ENCODE peak calls at places on chromosomes 4 and X, in five cellular contexts. One of them, this sample, is unnamed.
A peak's percentile ranks its signal among the peaks of the same experiment; 100 is the strongest.

GRCh38 chrX:131827935-131828334 is 195.2 kb upstream of the STK26 start:
- DNase-seq in K562: peak; percentile 75
- DNase-seq in brain microvascular endothelial cell: peak; percentile 23
- DNase-seq in effector memory CD8-positive, alpha-beta T cell: no peak
- DNase-seq in skeletal muscle cell: no peak
- DNase-seq in this sample: peak; percentile 13

GRCh38 chrX:87664381-87664780 is 146.8 kb downstream of the KLHL4 start:
- DNase-seq in skeletal muscle cell: no peak
- DNase-seq in effector memory CD8-positive, alpha-beta T cell: no peak
- DNase-seq in brain microvascular endothelial cell: no peak
- DNase-seq in K562: peak; percentile 27
- DNase-seq in this sample: no peak

GRCh38 chrX:110284159-110284558 is 33.7 kb downstream of the AMMECR1 start:
- DNase-seq in K562: no peak
- DNase-seq in brain microvascular endothelial cell: peak; percentile 72
- DNase-seq in effector memory CD8-positive, alpha-beta T cell: no peak
- DNase-seq in skeletal muscle cell: peak; percentile 47
- DNase-seq in this sample: no peak

GRCh38 chr4:39825090-39825489 is 127.2 kb downstream of the UBE2K start:
- DNase-seq in effector memory CD8-positive, alpha-beta T cell: no peak
- DNase-seq in skeletal muscle cell: no peak
- DNase-seq in K562: no peak
- DNase-seq in brain microvascular endothelial cell: no peak
- DNase-seq in this sample: no peak

GRCh38 chrX:41981481-41982013 is 58.2 kb upstream of the CASK start:
- DNase-seq in K562: peak; percentile 3
- DNase-seq in effector memory CD8-positive, alpha-beta T cell: no peak
- DNase-seq in skeletal muscle cell: no peak
- DNase-seq in brain microvascular endothelial cell: no peak
- DNase-seq in this sample: no peak

GRCh38 chr4:54541426-54542118 is 116.2 kb upstream of the KIT start:
- DNase-seq in effector memory CD8-positive, alpha-beta T cell: no peak
- DNase-seq in brain microvascular endothelial cell: peak; percentile 80
- DNase-seq in K562: peak; percentile 76
- DNase-seq in skeletal muscle cell: no peak
- DNase-seq in this sample: no peak

GRCh38 chr4:119260528-119260927 is 48.0 kb downstream of the USP53 start:
- DNase-seq in K562: no peak
- DNase-seq in effector memory CD8-positive, alpha-beta T cell: no peak
- DNase-seq in skeletal muscle cell: no peak
- DNase-seq in brain microvascular endothelial cell: no peak
- DNase-seq in this sample: no peak

GRCh38 chrX:123324628-123325027 is 140.6 kb downstream of the GRIA3 start:
- DNase-seq in effector memory CD8-positive, alpha-beta T cell: no peak
- DNase-seq in brain microvascular endothelial cell: no peak
- DNase-seq in K562: no peak
- DNase-seq in skeletal muscle cell: no peak
- DNase-seq in this sample: no peak

GRCh38 chr4:125664091-125664767 is 349.5 kb downstream of the FAT4 start:
- DNase-seq in brain microvascular endothelial cell: peak; percentile 68
- DNase-seq in skeletal muscle cell: no peak
- DNase-seq in K562: no peak
- DNase-seq in effector memory CD8-positive, alpha-beta T cell: no peak
- DNase-seq in this sample: no peak

GRCh38 chrX:11129546-11129945 is 18.4 kb downstream of the HCCS start:
- DNase-seq in skeletal muscle cell: peak; percentile 18
- DNase-seq in effector memory CD8-positive, alpha-beta T cell: no peak
- DNase-seq in K562: no peak
- DNase-seq in brain microvascular endothelial cell: no peak
- DNase-seq in this sample: no peak

GRCh38 chr4:15344041-15344440 is 83.8 kb upstream of the C1QTNF7 start:
- DNase-seq in K562: no peak
- DNase-seq in skeletal muscle cell: no peak
- DNase-seq in effector memory CD8-positive, alpha-beta T cell: no peak
- DNase-seq in brain microvascular endothelial cell: peak; percentile 12
- DNase-seq in this sample: no peak

GRCh38 chrX:48475774-48476577 is at the start of gene FTSJ1:
- DNase-seq in brain microvascular endothelial cell: peak; percentile 94
- DNase-seq in effector memory CD8-positive, alpha-beta T cell: peak; percentile 84
- DNase-seq in skeletal muscle cell: peak; percentile 82
- DNase-seq in K562: peak; percentile 93
- DNase-seq in this sample: peak; percentile 93

GRCh38 chrX:40094041-40094899 is 3.5 kb downstream of the BCOR start:
- DNase-seq in K562: peak; percentile 86
- DNase-seq in brain microvascular endothelial cell: no peak
- DNase-seq in skeletal muscle cell: no peak
- DNase-seq in effector memory CD8-positive, alpha-beta T cell: no peak
- DNase-seq in this sample: no peak

GRCh38 chr4:26074672-26075071 is 160.7 kb downstream of the SMIM20 start:
- DNase-seq in brain microvascular endothelial cell: no peak
- DNase-seq in K562: no peak
- DNase-seq in effector memory CD8-positive, alpha-beta T cell: no peak
- DNase-seq in skeletal muscle cell: no peak
- DNase-seq in this sample: peak; percentile 25

GRCh38 chrX:23797371-23798128 is 14.6 kb downstream of the SAT1 start:
- DNase-seq in skeletal muscle cell: no peak
- DNase-seq in brain microvascular endothelial cell: no peak
- DNase-seq in K562: no peak
- DNase-seq in effector memory CD8-positive, alpha-beta T cell: no peak
- DNase-seq in this sample: no peak

GRCh38 chr4:169060396-169061081 is 50.5 kb upstream of the CBR4 start:
- DNase-seq in effector memory CD8-positive, alpha-beta T cell: no peak
- DNase-seq in brain microvascular endothelial cell: no peak
- DNase-seq in skeletal muscle cell: no peak
- DNase-seq in K562: no peak
- DNase-seq in this sample: no peak

GRCh38 chrX:10240918-10241317 is 84.1 kb downstream of the CLCN4 start:
- DNase-seq in skeletal muscle cell: peak; percentile 78
- DNase-seq in effector memory CD8-positive, alpha-beta T cell: no peak
- DNase-seq in K562: no peak
- DNase-seq in brain microvascular endothelial cell: peak; percentile 67
- DNase-seq in this sample: no peak

GRCh38 chrX:13029831-13030771 is 14.3 kb downstream of the FAM9C start:
- DNase-seq in K562: no peak
- DNase-seq in brain microvascular endothelial cell: no peak
- DNase-seq in effector memory CD8-positive, alpha-beta T cell: no peak
- DNase-seq in skeletal muscle cell: no peak
- DNase-seq in this sample: no peak

GRCh38 chr4:65651031-65651430 is 19.3 kb downstream of the EPHA5 start:
- DNase-seq in effector memory CD8-positive, alpha-beta T cell: no peak
- DNase-seq in skeletal muscle cell: no peak
- DNase-seq in K562: no peak
- DNase-seq in brain microvascular endothelial cell: peak; percentile 39
- DNase-seq in this sample: no peak

GRCh38 chrX:111165902-111166301 is 69.9 kb downstream of the PAK3 start:
- DNase-seq in skeletal muscle cell: no peak
- DNase-seq in effector memory CD8-positive, alpha-beta T cell: no peak
- DNase-seq in brain microvascular endothelial cell: no peak
- DNase-seq in K562: no peak
- DNase-seq in this sample: no peak

This sample was measured in KG1.